ENCODE peak calls at places on chromosomes 2 and 18, in eight cellular contexts. Q is WERI-Rb-1, G is breast epithelium, F is lung, A is OCI-LY7, P is heart left ventricle, D is spleen, Y is dorsolateral prefrontal cortex. R is an unnamed sample.

GRCh38 chr2:203035879-203036470 is 21.3 kb downstream of the NBEAL1 start:
- DNase-seq in Q (no peak), G (no peak), F (no peak), A (no peak), P (no peak), D (no peak), Y (no peak), R (no peak)

GRCh38 chr2:129754831-129755230 is 224.6 kb upstream of the RAB6C start:
- DNase-seq in Q (no peak), G (no peak), F (no peak), A (no peak), P (no peak), D (peak), Y (no peak), R (no peak)

GRCh38 chr2:149652520-149652919 is 64.9 kb upstream of the MMADHC start:
- DNase-seq in Q (no peak), G (no peak), F (no peak), A (no peak), P (no peak), D (no peak), Y (no peak), R (no peak)

GRCh38 chr2:182971820-182972547 is 66.3 kb downstream of the NCKAP1 start:
- DNase-seq in Q (no peak), G (no peak), F (no peak), A (peak), P (no peak), D (no peak), Y (no peak), R (no peak)

GRCh38 chr2:208134928-208135586 is 5.4 kb upstream of the CRYGC start:
- DNase-seq in Q (peak), G (no peak), F (no peak), A (no peak), P (no peak), D (no peak), Y (no peak), R (no peak)

GRCh38 chr18:8400193-8400752 is 209.0 kb upstream of the RAB12 start:
- DNase-seq in Q (no peak), G (no peak), F (no peak), A (no peak), P (no peak), D (no peak), Y (no peak), R (no peak)

GRCh38 chr2:61807036-61807757 is 46.7 kb downstream of the FAM161A start:
- DNase-seq in Q (no peak), G (no peak), F (no peak), A (no peak), P (no peak), D (no peak), Y (no peak), R (peak)

GRCh38 chr18:40769786-40770185 is 1185.2 kb upstream of the PIK3C3 start:
- DNase-seq in Q (no peak), G (no peak), F (no peak), A (no peak), P (no peak), D (no peak), Y (no peak), R (no peak)

GRCh38 chr2:127279781-127280180 is 14.2 kb downstream of the ERCC3 start:
- DNase-seq in Q (no peak), G (no peak), F (no peak), A (no peak), P (no peak), D (no peak), Y (no peak), R (no peak)

GRCh38 chr18:79497638-79498081 is 101.9 kb downstream of the NFATC1 start:
- DNase-seq in Q (no peak), G (no peak), F (no peak), A (no peak), P (no peak), D (no peak), Y (no peak), R (no peak)

GRCh38 chr2:217625475-217626245 is 377.1 kb downstream of the TNS1 start:
- DNase-seq in Q (no peak), G (no peak), F (no peak), A (no peak), P (no peak), D (no peak), Y (no peak), R (no peak)

GRCh38 chr18:57397440-57397839 is 37.7 kb upstream of the ONECUT2 start:
- DNase-seq in Q (no peak), G (no peak), F (no peak), A (no peak), P (no peak), D (no peak), Y (no peak), R (no peak)

GRCh38 chr2:205835251-205835900 is 153.1 kb downstream of the NRP2 start:
- DNase-seq in Q (no peak), G (no peak), F (no peak), A (no peak), P (no peak), D (no peak), Y (no peak), R (no peak)

GRCh38 chr2:101816598-101816997 is 119.1 kb downstream of the MAP4K4 start:
- DNase-seq in Q (no peak), G (no peak), F (no peak), A (no peak), P (no peak), D (no peak), Y (no peak), R (no peak)

GRCh38 chr2:223041527-223042109 is 10.4 kb upstream of the KCNE4 start:
- DNase-seq in Q (no peak), G (no peak), F (peak), A (no peak), P (peak), D (no peak), Y (peak), R (no peak)

GRCh38 chr2:226012116-226012515 is 612.6 kb downstream of the NYAP2 start:
- DNase-seq in Q (no peak), G (no peak), F (no peak), A (no peak), P (no peak), D (no peak), Y (no peak), R (no peak)

GRCh38 chr18:75945534-75945933 is 518.0 kb upstream of the SMIM21 start:
- DNase-seq in Q (no peak), G (no peak), F (no peak), A (no peak), P (no peak), D (no peak), Y (no peak), R (no peak)

GRCh38 chr2:238528953-238529781 is 102.4 kb downstream of the ASB1 start:
- DNase-seq in Q (no peak), G (no peak), F (peak), A (no peak), P (no peak), D (peak), Y (no peak), R (no peak)
- TF ChIP-seq CTCF in Q (no peak), G (no peak), F (no peak), A (no peak), P (no peak), D (no peak), Y (no peak), R (no peak)

GRCh38 chr2:172431428-172431827 is 4.0 kb downstream of the ITGA6 start:
- DNase-seq in Q (no peak), G (peak), F (peak), A (no peak), P (peak), D (no peak), Y (peak), R (no peak)
- H3K4me3 ChIP-seq in Q (no peak), G (no peak), F (no peak), A (no peak), P (no peak), D (no peak), Y (no peak), R (no peak)

GRCh38 chr2:171706152-171706803 is 19.0 kb downstream of the DYNC1I2 start:
- DNase-seq in Q (no peak), G (no peak), F (no peak), A (peak), P (no peak), D (no peak), Y (no peak), R (no peak)
- TF ChIP-seq CTCF in Q (no peak), G (peak), F (no peak), A (peak), P (no peak), D (peak), Y (peak), R (peak)

DNA sequence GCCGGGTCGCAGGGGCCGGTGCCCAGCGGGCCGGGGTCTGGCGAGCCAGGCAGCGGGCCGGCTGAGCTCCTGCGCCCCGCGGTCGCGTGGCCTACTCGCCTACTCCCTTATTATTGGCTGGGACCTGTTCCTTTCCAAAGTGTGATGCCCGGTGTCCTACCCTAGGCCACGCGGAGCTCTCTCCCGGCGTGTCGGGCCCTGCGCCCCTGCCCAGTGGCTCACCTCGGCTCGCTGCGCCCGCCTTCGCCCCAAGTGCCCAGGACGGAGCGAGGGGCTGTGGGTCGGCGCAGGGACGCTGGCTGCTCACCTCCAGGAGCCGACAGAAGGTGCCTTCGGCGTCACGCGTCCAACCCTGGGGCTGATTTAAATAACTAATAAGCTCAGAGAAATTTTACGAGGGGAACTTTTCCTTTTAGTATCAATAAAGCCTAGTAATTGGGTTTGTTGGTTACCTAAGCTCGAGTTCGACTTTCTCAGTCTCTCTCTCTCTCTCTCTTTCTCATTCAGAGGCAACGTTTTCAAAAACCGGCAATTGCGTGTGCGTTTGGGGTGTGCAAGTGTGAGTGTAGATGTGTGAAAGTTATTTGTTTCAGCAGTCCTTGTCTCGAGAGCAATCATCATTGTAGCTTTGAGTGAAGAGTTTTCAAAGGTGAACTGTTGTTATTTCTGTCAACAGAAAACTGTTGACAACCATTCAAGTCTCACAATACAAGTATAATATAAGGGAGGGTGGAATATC is 7.0 kb upstream of the SATB2 start:
- DNase-seq in Q (no peak), G (no peak), F (no peak), A (no peak), P (no peak), D (no peak), Y (no peak), R (no peak)
- H3K4me3 ChIP-seq in Q (peak), G (no peak), F (no peak), A (no peak), P (no peak), D (no peak), Y (peak), R (no peak)

DNA sequence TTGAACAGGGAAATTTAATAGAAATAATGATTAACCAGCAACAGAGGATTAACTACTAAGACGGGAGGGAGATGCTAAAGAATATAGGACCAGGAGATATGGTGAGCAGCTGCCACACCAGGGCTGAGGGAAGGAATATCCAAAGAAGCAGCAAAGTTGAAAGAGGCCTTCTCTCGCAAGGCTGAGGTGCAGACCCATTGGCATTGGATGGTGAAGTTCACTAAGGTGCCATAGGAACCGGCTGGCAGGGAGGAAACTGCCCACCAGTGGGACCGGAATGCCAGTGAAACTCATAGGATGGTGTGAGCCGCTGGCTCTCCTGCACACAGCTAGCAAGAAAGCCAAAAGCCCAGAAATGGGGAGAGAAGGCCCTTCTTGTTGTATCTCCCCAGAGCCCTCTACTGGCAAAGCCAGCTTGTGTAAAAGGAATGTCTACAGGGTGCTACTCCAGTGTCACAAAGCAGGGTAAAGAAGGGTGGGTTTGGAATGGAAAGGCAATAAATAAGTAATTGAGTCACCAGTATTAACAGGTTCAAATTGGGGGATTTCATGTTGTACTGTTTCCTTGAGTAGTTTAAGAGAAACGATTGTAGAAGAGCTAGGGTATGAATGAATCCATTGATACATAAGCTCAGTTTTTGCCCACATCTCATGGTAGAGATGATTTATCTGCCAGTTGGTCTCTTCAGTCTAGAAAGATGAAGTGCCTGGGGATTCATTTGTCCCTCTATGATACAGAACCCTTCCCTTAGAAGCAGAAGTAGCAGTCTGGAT is 36.0 kb downstream of the FARP2 start:
- DNase-seq in Q (peak), G (no peak), F (peak), A (peak), P (no peak), D (no peak), Y (no peak), R (no peak)
- TF ChIP-seq CTCF in Q (peak), G (no peak), F (peak), A (peak), P (no peak), D (no peak), Y (peak), R (peak)

GRCh38 chr2:59935005-59935404 is 618.4 kb downstream of the BCL11A start:
- DNase-seq in Q (peak), G (no peak), F (no peak), A (peak), P (no peak), D (no peak), Y (no peak), R (no peak)

GRCh38 chr2:59939173-59939572 is 614.3 kb downstream of the BCL11A start:
- DNase-seq in Q (no peak), G (no peak), F (no peak), A (no peak), P (no peak), D (no peak), Y (no peak), R (no peak)

GRCh38 chr2:59933948-59934347 is 619.5 kb downstream of the BCL11A start:
- DNase-seq in Q (no peak), G (no peak), F (no peak), A (no peak), P (no peak), D (no peak), Y (no peak), R (no peak)

GRCh38 chr2:59932341-59932740 is 621.1 kb downstream of the BCL11A start:
- DNase-seq in Q (no peak), G (no peak), F (no peak), A (peak), P (no peak), D (no peak), Y (no peak), R (no peak)

DNA sequence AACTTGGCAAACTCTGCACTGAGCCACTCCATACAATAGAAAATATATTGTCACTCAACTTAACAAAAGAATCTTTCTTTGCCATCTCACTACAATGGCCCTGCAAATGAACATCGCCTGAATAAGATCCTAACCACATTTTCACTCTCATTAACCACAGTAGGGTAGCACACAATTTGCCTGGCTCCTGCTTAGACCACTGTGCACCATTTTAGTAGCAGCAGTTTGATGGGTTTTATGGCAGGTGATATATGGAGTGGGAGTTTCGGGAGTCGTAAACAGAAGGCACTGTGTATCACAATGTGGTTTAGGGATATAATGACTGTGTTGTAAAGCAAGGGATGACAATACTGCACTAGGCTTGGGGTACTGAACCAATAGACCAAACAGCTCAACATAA is 617.4 kb downstream of the BCL11A start:
- DNase-seq in Q (no peak), G (no peak), F (no peak), A (no peak), P (no peak), D (no peak), Y (no peak), R (no peak)
- H3K4me3 ChIP-seq in Q (no peak), G (no peak), F (no peak), A (no peak), P (no peak), D (no peak), Y (no peak), R (no peak)

GRCh38 chr2:234136461-234136860 is 86.0 kb downstream of the SPP2 start:
- DNase-seq in Q (no peak), G (no peak), F (no peak), A (peak), P (no peak), D (no peak), Y (no peak), R (no peak)
- TF ChIP-seq CTCF in Q (no peak), G (no peak), F (no peak), A (peak), P (no peak), D (no peak), Y (no peak), R (peak)

GRCh38 chr18:9742588-9743131 is 34.6 kb downstream of the RAB31 start:
- DNase-seq in Q (no peak), G (no peak), F (no peak), A (no peak), P (no peak), D (peak), Y (no peak), R (no peak)
- H3K4me3 ChIP-seq in Q (no peak), G (peak), F (no peak), A (no peak), P (no peak), D (peak), Y (no peak), R (no peak)